ENCODE peak calls at places on chromosomes 6 and 20, in four cellular contexts. J is A549, N is HepG2, U is H1. G is an unnamed sample.
A peak's percentile ranks its signal among the peaks of the same experiment; 100 is the strongest.

GRCh38 chr20:32115196-32115767 is 5.8 kb downstream of the TM9SF4 start:
- DNase-seq in J (no peak), N (no peak), U (no peak), G (no peak)

GRCh38 chr6:19811397-19812079 is 25.6 kb upstream of the ID4 start:
- DNase-seq in J (peak; percentile 45), N (peak; percentile 96), U (no peak), G (no peak)

GRCh38 chr6:110359554-110359953 is 1.4 kb upstream of the METTL24 start:
- DNase-seq in J (no peak), N (no peak), U (no peak), G (no peak)

GRCh38 chr6:134097114-134097707 is 44.8 kb upstream of the SLC2A12 start:
- DNase-seq in J (peak; percentile 58), N (peak; percentile 69), U (no peak), G (peak; percentile 58)

GRCh38 chr6:116158641-116159040 is 32.7 kb upstream of the COL10A1 start:
- DNase-seq in J (no peak), N (no peak), U (no peak), G (no peak)

GRCh38 chr6:47135772-47136171 is 93.6 kb upstream of the ADGRF1 start:
- DNase-seq in J (peak; percentile 91), N (peak; percentile 97), U (no peak), G (peak; percentile 44)

GRCh38 chr6:38714239-38715015 is 684 bp upstream of the DNAH8 start:
- DNase-seq in J (no peak), N (no peak), U (no peak), G (no peak)

GRCh38 chr20:3931664-3932063 is 42.5 kb downstream of the PANK2 start:
- DNase-seq in J (no peak), N (no peak), U (no peak), G (no peak)

GRCh38 chr20:8624616-8625015 is 444.3 kb upstream of the PLCB4 start:
- DNase-seq in J (no peak), N (no peak), U (no peak), G (no peak)

GRCh38 chr20:53539516-53539915 is 54.1 kb downstream of the ZNF217 start:
- DNase-seq in J (no peak), N (no peak), U (no peak), G (no peak)

GRCh38 chr6:80338201-80338836 is 231.8 kb downstream of the BCKDHB start:
- DNase-seq in J (peak; percentile 57), N (peak; percentile 47), U (peak; percentile 64), G (peak; percentile 71)

GRCh38 chr6:145086197-145086596 is 649.1 kb downstream of the EPM2A start:
- DNase-seq in J (no peak), N (no peak), U (no peak), G (no peak)

GRCh38 chr6:170033666-170034065 is 257.2 kb downstream of the DLL1 start:
- DNase-seq in J (no peak), N (no peak), U (no peak), G (no peak)

GRCh38 chr6:39296745-39297640 is 17.2 kb downstream of the KCNK17 start:
- DNase-seq in J (no peak), N (no peak), U (no peak), G (no peak)

GRCh38 chr6:10384333-10384718 is 30.5 kb downstream of the TFAP2A start:
- DNase-seq in J (no peak), N (no peak), U (no peak), G (no peak)

GRCh38 chr20:46027245-46027853 is 1.7 kb upstream of the SLC12A5 start:
- DNase-seq in J (peak; percentile 42), N (peak; percentile 63), U (no peak), G (peak; percentile 54)

GRCh38 chr20:40477805-40478204 is 211.2 kb downstream of the MAFB start:
- DNase-seq in J (no peak), N (no peak), U (no peak), G (no peak)

GRCh38 chr6:2949121-2949520 is 22.2 kb downstream of the SERPINB6 start:
- DNase-seq in J (no peak), N (no peak), U (no peak), G (no peak)

GRCh38 chr20:4104842-4105241 is 89.5 kb upstream of the RNF24 start:
- DNase-seq in J (no peak), N (no peak), U (no peak), G (no peak)

GRCh38 chr20:6053064-6053775 is 640 bp downstream of the LRRN4 start:
- DNase-seq in J (no peak), N (no peak), U (no peak), G (no peak)

GRCh38 chr6:1485678-1486077 is 96.3 kb downstream of the FOXF2 start:
- DNase-seq in J (peak; percentile 80), N (no peak), U (no peak), G (no peak)

GRCh38 chr6:84197708-84198107 is 29.7 kb downstream of the CEP162 start:
- DNase-seq in J (no peak), N (no peak), U (no peak), G (no peak)

GRCh38 chr6:70033781-70034180 is 167.4 kb downstream of the COL19A1 start:
- DNase-seq in J (no peak), N (no peak), U (no peak), G (no peak)

GRCh38 chr6:134047124-134047523 is 5.3 kb downstream of the SLC2A12 start:
- DNase-seq in J (no peak), N (no peak), U (no peak), G (no peak)

GRCh38 chr6:56065408-56065807 is 182.0 kb downstream of the COL21A1 start:
- DNase-seq in J (no peak), N (no peak), U (no peak), G (no peak)

GRCh38 chr6:25136879-25137278 is 142.3 kb upstream of the CARMIL1 start:
- DNase-seq in J (no peak), N (no peak), U (no peak), G (no peak)

GRCh38 chr6:1334725-1335124 is 22.8 kb downstream of the FOXQ1 start:
- DNase-seq in J (no peak), N (no peak), U (no peak), G (no peak)

GRCh38 chr20:24979036-24979960 is 13.3 kb downstream of the APMAP start:
- DNase-seq in J (no peak), N (no peak), U (no peak), G (no peak)

GRCh38 chr6:18025591-18025990 is 38.2 kb upstream of the KIF13A start:
- DNase-seq in J (no peak), N (no peak), U (no peak), G (no peak)

GRCh38 chr6:45327956-45328522 is at the start of gene RUNX2:
- DNase-seq in J (no peak), N (no peak), U (no peak), G (no peak)

GRCh38 chr6:103000686-103001085 is 1607.2 kb downstream of the GRIK2 start:
- DNase-seq in J (no peak), N (no peak), U (no peak), G (no peak)

GRCh38 chr6:146700078-146700686 is 101.4 kb downstream of the ADGB start:
- DNase-seq in J (peak; percentile 69), N (peak; percentile 84), U (peak; percentile 15), G (peak; percentile 90)

GRCh38 chr6:37514377-37514776 is 14.7 kb upstream of the CCDC167 start:
- DNase-seq in J (no peak), N (no peak), U (no peak), G (no peak)

GRCh38 chr6:28443112-28443773 is at the start of gene ZSCAN23:
- DNase-seq in J (no peak), N (peak; percentile 58), U (peak; percentile 58), G (no peak)
- TF ChIP-seq KDM1A in J (no peak), N (no peak), U (no peak), G (no peak)

DNA sequence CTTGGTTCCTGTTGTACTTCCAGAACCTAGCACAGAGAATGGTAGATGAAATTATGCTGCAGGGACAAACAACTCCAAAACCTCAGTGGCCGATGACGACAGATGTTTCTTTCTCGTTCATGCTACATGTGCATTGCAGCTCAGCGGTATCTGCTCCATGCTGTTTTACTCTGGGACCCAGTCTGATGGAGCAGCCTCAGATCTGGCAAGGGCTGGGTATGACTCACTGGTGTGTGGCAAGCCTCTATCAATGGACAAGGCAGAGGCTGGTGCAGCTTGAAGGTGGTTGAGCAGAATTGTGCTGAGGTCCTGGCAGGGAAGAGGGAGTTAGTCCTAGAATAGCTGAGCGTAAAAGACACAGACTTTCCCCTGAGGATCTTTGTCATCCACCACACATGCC is 10.3 kb upstream of the BLCAP start:
- DNase-seq in J (peak; percentile 56), N (peak; percentile 48), U (no peak), G (no peak)
- TF ChIP-seq KDM1A in J (no peak), N (no peak), U (no peak), G (no peak)

GRCh38 chr6:107868867-107869611 is 44.9 kb upstream of the SCML4 start:
- DNase-seq in J (no peak), N (no peak), U (no peak), G (no peak)

GRCh38 chr6:107864235-107864970 is 40.3 kb upstream of the SCML4 start:
- DNase-seq in J (no peak), N (no peak), U (no peak), G (no peak)

GRCh38 chr6:107869871-107870270 is 45.8 kb upstream of the SCML4 start:
- DNase-seq in J (no peak), N (no peak), U (no peak), G (no peak)

GRCh38 chr6:107867302-107867615 is 43.1 kb upstream of the SCML4 start:
- DNase-seq in J (no peak), N (no peak), U (no peak), G (no peak)

DNA sequence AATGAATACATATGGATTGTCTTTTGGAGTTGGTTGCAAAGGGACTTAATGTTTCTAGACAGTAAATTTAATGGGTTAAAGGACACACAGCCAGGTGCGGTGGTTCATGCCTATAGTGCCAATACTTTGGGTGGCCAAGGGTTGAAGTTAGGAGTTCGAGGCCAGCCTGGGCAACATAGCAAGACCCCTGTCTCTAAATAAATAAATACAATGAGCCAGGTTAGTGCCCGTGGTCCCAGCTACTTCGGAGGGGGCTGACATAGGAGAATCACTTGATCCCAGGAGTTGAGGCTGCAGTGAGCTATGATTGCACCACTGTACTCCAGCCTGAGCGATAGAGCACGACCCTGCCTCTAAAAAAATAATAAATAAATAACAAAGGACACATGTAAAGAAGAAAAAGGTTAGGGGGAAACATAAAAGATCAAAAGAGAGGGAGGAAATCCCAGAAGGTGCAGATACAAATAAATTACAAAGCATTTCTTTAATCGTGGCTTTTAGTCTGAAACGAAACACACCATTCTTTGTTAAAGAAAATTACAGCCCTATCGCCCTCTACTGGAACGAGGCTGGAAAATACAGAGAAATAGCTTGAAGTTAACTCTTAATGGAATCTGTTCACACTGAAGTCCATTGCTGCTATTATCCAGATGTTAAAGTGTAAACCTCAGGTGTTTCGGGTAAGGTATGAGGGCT is 42.6 kb upstream of the SCML4 start:
- DNase-seq in J (peak; percentile 18), N (peak; percentile 56), U (no peak), G (peak; percentile 31)
- TF ChIP-seq KDM1A in J (no peak), N (no peak), U (peak; percentile 11), G (no peak)

DNA sequence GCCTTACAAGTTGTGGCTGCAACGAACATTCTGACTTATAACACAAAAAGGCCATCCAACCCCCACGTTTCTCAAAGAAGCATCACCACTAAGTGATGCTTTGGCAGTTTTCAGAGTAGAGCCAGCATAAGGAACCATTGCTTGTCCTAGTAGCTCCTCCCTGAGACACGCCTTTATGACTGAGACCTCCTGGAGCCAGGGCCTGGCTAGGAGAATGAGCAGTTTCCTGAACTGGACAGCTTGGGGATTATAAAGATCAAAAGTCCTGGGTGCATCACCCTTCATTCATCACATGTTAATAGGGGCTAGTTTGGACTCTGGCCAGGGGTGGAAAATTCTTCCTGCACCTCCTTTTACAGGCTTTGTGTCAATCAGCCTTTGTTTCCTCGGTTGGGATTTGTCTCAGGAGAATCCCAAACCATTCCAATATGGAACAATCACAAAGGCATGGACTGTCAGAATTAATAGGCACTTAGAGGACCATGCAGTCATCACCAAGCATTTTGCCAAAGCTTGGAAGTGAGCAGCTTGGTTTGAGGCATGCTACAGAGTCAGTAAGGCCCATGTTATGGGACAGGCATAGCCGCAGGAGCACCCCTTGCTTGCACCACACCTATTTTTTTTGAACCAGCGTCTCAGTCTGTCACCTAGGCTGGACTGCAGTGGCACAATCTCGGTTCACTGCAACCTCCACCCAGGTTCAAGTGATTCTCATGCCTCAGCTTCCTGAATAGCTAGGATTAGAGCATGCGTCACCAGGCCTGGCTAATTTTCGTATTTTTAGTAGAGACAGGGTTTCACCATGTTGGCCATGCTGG is 64.9 kb upstream of the TGM3 start:
- DNase-seq in J (no peak), N (no peak), U (no peak), G (no peak)
- TF ChIP-seq KDM1A in J (no peak), N (no peak), U (no peak), G (no peak)

G was measured in K562.